ENCODE peak calls at places on chromosomes 12 and 14, in five cellular contexts. One of them, this sample, is unnamed.

GRCh38 chr12:4324366-4324765 is 3.4 kb downstream of the TIGAR start:
- DNase-seq in anterior cingulate cortex: no peak
- DNase-seq in GM23338: no peak
- DNase-seq in head of caudate nucleus: no peak
- DNase-seq in pons: no peak
- DNase-seq in this sample: no peak

GRCh38 chr14:61270714-61271113 is 10.4 kb downstream of the TMEM30B start:
- DNase-seq in anterior cingulate cortex: no peak
- DNase-seq in GM23338: no peak
- DNase-seq in head of caudate nucleus: no peak
- DNase-seq in pons: no peak
- DNase-seq in this sample: no peak

GRCh38 chr12:2561367-2561766 is 233.4 kb upstream of the FKBP4 start:
- DNase-seq in anterior cingulate cortex: no peak
- DNase-seq in GM23338: no peak
- DNase-seq in head of caudate nucleus: no peak
- DNase-seq in pons: no peak
- DNase-seq in this sample: no peak

GRCh38 chr12:24948816-24949722 is at the start of gene BCAT1:
- DNase-seq in anterior cingulate cortex: peak; percentile 19
- DNase-seq in GM23338: peak; percentile 89
- DNase-seq in head of caudate nucleus: peak; percentile 68
- DNase-seq in pons: peak; percentile 35
- DNase-seq in this sample: peak; percentile 68

GRCh38 chr12:45560689-45561088 is 168.8 kb upstream of the ARID2 start:
- DNase-seq in anterior cingulate cortex: no peak
- DNase-seq in GM23338: no peak
- DNase-seq in head of caudate nucleus: no peak
- DNase-seq in pons: no peak
- DNase-seq in this sample: no peak

GRCh38 chr14:95043314-95043713 is 114.0 kb downstream of the DICER1 start:
- DNase-seq in anterior cingulate cortex: no peak
- DNase-seq in GM23338: no peak
- DNase-seq in head of caudate nucleus: no peak
- DNase-seq in pons: no peak
- DNase-seq in this sample: no peak

GRCh38 chr14:101839236-101839635 is 77.7 kb downstream of the PPP2R5C start:
- DNase-seq in anterior cingulate cortex: no peak
- DNase-seq in GM23338: no peak
- DNase-seq in head of caudate nucleus: no peak
- DNase-seq in pons: no peak
- DNase-seq in this sample: no peak

GRCh38 chr14:69532561-69533335 is 41.9 kb downstream of the CCDC177 start:
- DNase-seq in anterior cingulate cortex: no peak
- DNase-seq in GM23338: no peak
- DNase-seq in head of caudate nucleus: no peak
- DNase-seq in pons: no peak
- DNase-seq in this sample: peak; percentile 27

GRCh38 chr12:113416091-113416754 is 6.0 kb upstream of the SDSL start:
- DNase-seq in anterior cingulate cortex: no peak
- DNase-seq in GM23338: no peak
- DNase-seq in head of caudate nucleus: no peak
- DNase-seq in pons: no peak
- DNase-seq in this sample: no peak

GRCh38 chr12:131044760-131045381 is 91.2 kb downstream of the ADGRD1 start:
- DNase-seq in anterior cingulate cortex: no peak
- DNase-seq in GM23338: no peak
- DNase-seq in head of caudate nucleus: no peak
- DNase-seq in pons: no peak
- DNase-seq in this sample: no peak

GRCh38 chr14:93525691-93526451 is 95.1 kb downstream of the UNC79 start:
- DNase-seq in anterior cingulate cortex: no peak
- DNase-seq in GM23338: peak; percentile 30
- DNase-seq in head of caudate nucleus: no peak
- DNase-seq in pons: no peak
- DNase-seq in this sample: no peak

GRCh38 chr14:99883866-99884650 is 90.8 kb downstream of the EML1 start:
- DNase-seq in anterior cingulate cortex: no peak
- DNase-seq in GM23338: no peak
- DNase-seq in head of caudate nucleus: no peak
- DNase-seq in pons: no peak
- DNase-seq in this sample: no peak

GRCh38 chr14:96626916-96627315 is 124.7 kb downstream of the PAPOLA start:
- DNase-seq in anterior cingulate cortex: no peak
- DNase-seq in GM23338: no peak
- DNase-seq in head of caudate nucleus: peak; percentile 17
- DNase-seq in pons: no peak
- DNase-seq in this sample: no peak

GRCh38 chr12:104585448-104586055 is 128.8 kb downstream of the CHST11 start:
- DNase-seq in anterior cingulate cortex: no peak
- DNase-seq in GM23338: no peak
- DNase-seq in head of caudate nucleus: no peak
- DNase-seq in pons: no peak
- DNase-seq in this sample: no peak

GRCh38 chr12:15819644-15820437 is 30.7 kb upstream of the EPS8 start:
- DNase-seq in anterior cingulate cortex: no peak
- DNase-seq in GM23338: no peak
- DNase-seq in head of caudate nucleus: no peak
- DNase-seq in pons: no peak
- DNase-seq in this sample: no peak

GRCh38 chr14:35949933-35950332 is 123.8 kb downstream of the BRMS1L start:
- DNase-seq in anterior cingulate cortex: no peak
- DNase-seq in GM23338: peak; percentile 44
- DNase-seq in head of caudate nucleus: no peak
- DNase-seq in pons: no peak
- DNase-seq in this sample: no peak

GRCh38 chr12:2877959-2878732 is 1.1 kb downstream of the RHNO1 start:
- DNase-seq in anterior cingulate cortex: no peak
- DNase-seq in GM23338: no peak
- DNase-seq in head of caudate nucleus: no peak
- DNase-seq in pons: peak; percentile 55
- DNase-seq in this sample: no peak

GRCh38 chr14:51368721-51369163 is 128.7 kb downstream of the TMX1 start:
- DNase-seq in anterior cingulate cortex: no peak
- DNase-seq in GM23338: peak; percentile 19
- DNase-seq in head of caudate nucleus: no peak
- DNase-seq in pons: no peak
- DNase-seq in this sample: peak; percentile 40

This sample was measured in H54.